ENCODE peak calls at places on chromosomes 12 and 14, in six cellular contexts. One of them, this sample, is unnamed.

GRCh38 chr12:102067574-102068258 is 5.9 kb upstream of the WASHC3 start:
- DNase-seq in lower leg skin: no peak
- DNase-seq in astrocyte of the spinal cord: peak
- DNase-seq in epithelial cell of esophagus: no peak
- DNase-seq in activated T-cell treated with anti-CD3 and anti-CD28 coated beads, Interleukin-2, amount 50 U/mL, for 4 hours: no peak
- DNase-seq in stimulated activated CD4-positive, alpha-beta T cell treated with anti-CD3 and anti-CD28 coated beads, Interleukin-1b, Interleukin-23, amount 100 ng/mL, for 24 hours: no peak
- DNase-seq in this sample: no peak

GRCh38 chr14:77251870-77252269 is 19.1 kb downstream of the NGB start:
- DNase-seq in activated T-cell treated with anti-CD3 and anti-CD28 coated beads, Interleukin-2, amount 50 U/mL, for 4 hours: no peak
- DNase-seq in stimulated activated CD4-positive, alpha-beta T cell treated with anti-CD3 and anti-CD28 coated beads, Interleukin-1b, Interleukin-23, amount 100 ng/mL, for 24 hours: no peak
- DNase-seq in lower leg skin: no peak
- DNase-seq in astrocyte of the spinal cord: no peak
- DNase-seq in epithelial cell of esophagus: no peak
- DNase-seq in this sample: no peak

GRCh38 chr14:105411017-105411941 is 8.3 kb upstream of the MTA1 start:
- DNase-seq in activated T-cell treated with anti-CD3 and anti-CD28 coated beads, Interleukin-2, amount 50 U/mL, for 4 hours: no peak
- DNase-seq in lower leg skin: no peak
- DNase-seq in epithelial cell of esophagus: peak
- DNase-seq in astrocyte of the spinal cord: peak
- DNase-seq in stimulated activated CD4-positive, alpha-beta T cell treated with anti-CD3 and anti-CD28 coated beads, Interleukin-1b, Interleukin-23, amount 100 ng/mL, for 24 hours: no peak
- DNase-seq in this sample: no peak

GRCh38 chr12:16238661-16239060 is 38.8 kb downstream of the SLC15A5 start:
- DNase-seq in lower leg skin: no peak
- DNase-seq in astrocyte of the spinal cord: no peak
- DNase-seq in epithelial cell of esophagus: peak
- DNase-seq in stimulated activated CD4-positive, alpha-beta T cell treated with anti-CD3 and anti-CD28 coated beads, Interleukin-1b, Interleukin-23, amount 100 ng/mL, for 24 hours: no peak
- DNase-seq in activated T-cell treated with anti-CD3 and anti-CD28 coated beads, Interleukin-2, amount 50 U/mL, for 4 hours: no peak
- DNase-seq in this sample: no peak

GRCh38 chr12:85572956-85573355 is 263.3 kb downstream of the RASSF9 start:
- DNase-seq in astrocyte of the spinal cord: no peak
- DNase-seq in activated T-cell treated with anti-CD3 and anti-CD28 coated beads, Interleukin-2, amount 50 U/mL, for 4 hours: no peak
- DNase-seq in epithelial cell of esophagus: no peak
- DNase-seq in lower leg skin: no peak
- DNase-seq in stimulated activated CD4-positive, alpha-beta T cell treated with anti-CD3 and anti-CD28 coated beads, Interleukin-1b, Interleukin-23, amount 100 ng/mL, for 24 hours: no peak
- DNase-seq in this sample: no peak

GRCh38 chr12:128933926-128934325 is 80.6 kb downstream of the GLT1D1 start:
- DNase-seq in lower leg skin: no peak
- DNase-seq in activated T-cell treated with anti-CD3 and anti-CD28 coated beads, Interleukin-2, amount 50 U/mL, for 4 hours: no peak
- DNase-seq in epithelial cell of esophagus: no peak
- DNase-seq in astrocyte of the spinal cord: no peak
- DNase-seq in stimulated activated CD4-positive, alpha-beta T cell treated with anti-CD3 and anti-CD28 coated beads, Interleukin-1b, Interleukin-23, amount 100 ng/mL, for 24 hours: no peak
- DNase-seq in this sample: no peak

GRCh38 chr14:99531221-99532096 is 50.2 kb downstream of the CCNK start:
- DNase-seq in stimulated activated CD4-positive, alpha-beta T cell treated with anti-CD3 and anti-CD28 coated beads, Interleukin-1b, Interleukin-23, amount 100 ng/mL, for 24 hours: no peak
- DNase-seq in astrocyte of the spinal cord: peak
- DNase-seq in activated T-cell treated with anti-CD3 and anti-CD28 coated beads, Interleukin-2, amount 50 U/mL, for 4 hours: no peak
- DNase-seq in epithelial cell of esophagus: no peak
- DNase-seq in lower leg skin: no peak
- DNase-seq in this sample: no peak

GRCh38 chr12:119204716-119205285 is 26.1 kb downstream of the HSPB8 start:
- DNase-seq in activated T-cell treated with anti-CD3 and anti-CD28 coated beads, Interleukin-2, amount 50 U/mL, for 4 hours: no peak
- DNase-seq in lower leg skin: no peak
- DNase-seq in astrocyte of the spinal cord: no peak
- DNase-seq in epithelial cell of esophagus: no peak
- DNase-seq in stimulated activated CD4-positive, alpha-beta T cell treated with anti-CD3 and anti-CD28 coated beads, Interleukin-1b, Interleukin-23, amount 100 ng/mL, for 24 hours: no peak
- DNase-seq in this sample: no peak

GRCh38 chr12:28603801-28604200 is 413.5 kb downstream of the CCDC91 start:
- DNase-seq in astrocyte of the spinal cord: no peak
- DNase-seq in lower leg skin: no peak
- DNase-seq in stimulated activated CD4-positive, alpha-beta T cell treated with anti-CD3 and anti-CD28 coated beads, Interleukin-1b, Interleukin-23, amount 100 ng/mL, for 24 hours: no peak
- DNase-seq in activated T-cell treated with anti-CD3 and anti-CD28 coated beads, Interleukin-2, amount 50 U/mL, for 4 hours: no peak
- DNase-seq in epithelial cell of esophagus: no peak
- DNase-seq in this sample: no peak

GRCh38 chr12:47604474-47604873 is 101.4 kb downstream of the RPAP3 start:
- DNase-seq in astrocyte of the spinal cord: no peak
- DNase-seq in stimulated activated CD4-positive, alpha-beta T cell treated with anti-CD3 and anti-CD28 coated beads, Interleukin-1b, Interleukin-23, amount 100 ng/mL, for 24 hours: no peak
- DNase-seq in lower leg skin: no peak
- DNase-seq in activated T-cell treated with anti-CD3 and anti-CD28 coated beads, Interleukin-2, amount 50 U/mL, for 4 hours: no peak
- DNase-seq in epithelial cell of esophagus: peak
- DNase-seq in this sample: no peak

This sample was measured in gastrocnemius medialis.